ENCODE peak calls at places on chromosomes 3 and 15, in ten cellular contexts. W is transverse colon, V is SK-N-SH, M is sigmoid colon, X is prostate gland, Y is breast epithelium, U is stomach, S is GM23338, P is vagina, G is esophagus muscularis mucosa. N is an unnamed sample.

GRCh38 chr3:63364495-63364894 is 86.4 kb downstream of the SYNPR start:
- DNase-seq in S (peak), V (no peak), M (no peak), U (no peak), X (no peak), P (no peak), W (no peak), Y (no peak), G (no peak), N (no peak)

GRCh38 chr3:122488262-122488973 is 26.3 kb downstream of the KPNA1 start:
- DNase-seq in P (no peak), W (no peak), M (no peak), V (no peak), Y (no peak), G (no peak), X (no peak), S (no peak), U (no peak), N (no peak)

GRCh38 chr3:47868306-47868705 is 65.4 kb downstream of the DHX30 start:
- DNase-seq in U (peak), M (no peak), S (no peak), G (no peak), W (no peak), Y (no peak), X (no peak), P (no peak), V (no peak), N (no peak)

GRCh38 chr3:180934638-180935037 is 22.2 kb downstream of the FXR1 start:
- DNase-seq in U (no peak), M (no peak), P (no peak), Y (no peak), W (no peak), S (no peak), G (no peak), V (no peak), X (no peak), N (no peak)

GRCh38 chr3:150362515-150363302 is 45.4 kb upstream of the TSC22D2 start:
- DNase-seq in S (no peak), G (no peak), Y (no peak), W (no peak), X (no peak), U (no peak), M (no peak), P (no peak), V (no peak), N (no peak)

GRCh38 chr3:75001330-75001729 is 386.9 kb upstream of the CNTN3 start:
- DNase-seq in U (no peak), X (no peak), S (peak), Y (no peak), P (no peak), V (peak), G (no peak), W (no peak), M (no peak), N (no peak)

GRCh38 chr3:120077726-120078125 is 16.5 kb downstream of the GSK3B start:
- DNase-seq in W (no peak), U (no peak), V (no peak), S (no peak), X (no peak), Y (no peak), G (no peak), M (no peak), P (no peak), N (no peak)

GRCh38 chr3:164004205-164004604 is 1074.1 kb downstream of the SI start:
- DNase-seq in X (no peak), S (peak), W (no peak), V (peak), P (no peak), Y (no peak), M (no peak), G (no peak), U (no peak), N (no peak)

GRCh38 chr3:130773371-130773770 is 26.7 kb upstream of the PIK3R4 start:
- DNase-seq in X (no peak), G (no peak), U (no peak), S (no peak), M (no peak), V (no peak), P (no peak), Y (no peak), W (no peak), N (no peak)

GRCh38 chr3:8458711-8459110 is 42.9 kb upstream of the LMCD1 start:
- DNase-seq in W (no peak), X (no peak), M (no peak), G (no peak), Y (no peak), P (no peak), V (no peak), U (no peak), S (no peak), N (no peak)

GRCh38 chr3:53680026-53680425 is 166.2 kb downstream of the CHDH start:
- DNase-seq in M (peak), S (peak), Y (no peak), G (peak), V (peak), W (no peak), U (no peak), P (peak), X (peak), N (no peak)

GRCh38 chr15:70236306-70237103 is 138.8 kb upstream of the TLE3 start:
- DNase-seq in P (no peak), G (no peak), U (no peak), M (peak), Y (no peak), X (no peak), S (no peak), W (no peak), V (no peak), N (no peak)

GRCh38 chr3:168973206-168973605 is 690.3 kb downstream of the MECOM start:
- DNase-seq in Y (no peak), P (no peak), U (no peak), M (no peak), S (no peak), W (no peak), G (no peak), V (no peak), X (no peak), N (no peak)

GRCh38 chr3:9397911-9398714 is 698 bp downstream of the SETD5 start:
- DNase-seq in U (peak), G (no peak), W (peak), X (peak), Y (peak), S (peak), M (peak), P (peak), V (peak), N (no peak)

GRCh38 chr3:46675426-46675825 is 18.1 kb downstream of the ALS2CL start:
- DNase-seq in X (no peak), G (no peak), V (no peak), S (no peak), W (no peak), M (peak), U (no peak), Y (no peak), P (no peak), N (no peak)

GRCh38 chr15:49875392-49875791 is 243.6 kb downstream of the ATP8B4 start:
- DNase-seq in W (no peak), V (no peak), P (no peak), U (no peak), G (no peak), M (no peak), Y (no peak), X (no peak), S (peak), N (no peak)

GRCh38 chr3:27468283-27468886 is 15.8 kb downstream of the SLC4A7 start:
- DNase-seq in G (no peak), Y (no peak), V (no peak), P (no peak), M (no peak), U (no peak), X (no peak), S (no peak), W (no peak), N (no peak)

GRCh38 chr15:63041982-63042878 is at the start of gene TPM1:
- DNase-seq in P (no peak), V (peak), G (peak), Y (peak), M (peak), S (peak), W (peak), X (peak), U (peak), N (peak)

GRCh38 chr15:92224843-92225242 is 168.8 kb upstream of the ST8SIA2 start:
- DNase-seq in Y (no peak), X (no peak), W (no peak), G (no peak), U (no peak), P (no peak), M (no peak), V (no peak), S (no peak), N (no peak)

GRCh38 chr15:85499498-85499897 is 119.1 kb downstream of the AKAP13 start:
- DNase-seq in S (no peak), G (no peak), V (no peak), M (no peak), Y (no peak), X (no peak), W (no peak), P (no peak), U (no peak), N (no peak)

GRCh38 chr3:120160050-120160449 is 65.8 kb upstream of the GSK3B start:
- DNase-seq in U (peak), M (peak), P (no peak), S (peak), W (peak), X (peak), V (no peak), Y (peak), G (peak), N (no peak)

DNA sequence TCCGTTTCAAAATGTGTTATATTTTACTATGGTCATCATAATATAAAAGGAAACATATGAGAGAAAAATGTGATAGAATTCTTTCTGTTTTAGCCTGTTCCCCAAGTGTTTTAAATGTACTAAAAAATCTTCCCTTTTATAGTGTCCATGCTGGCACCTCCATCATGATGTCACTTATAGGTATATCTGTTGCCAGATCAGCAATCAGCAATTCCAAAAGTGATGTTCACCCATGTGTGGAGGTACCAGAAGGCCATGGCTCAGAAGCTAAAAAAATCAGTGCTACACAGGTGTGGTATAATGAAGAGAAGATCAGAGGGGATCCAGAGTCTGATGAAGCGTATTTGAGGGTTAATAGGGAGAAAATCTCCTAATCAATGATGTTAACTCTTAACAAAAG is 1.1 kb upstream of the GPR15 start:
- DNase-seq in U (no peak), W (no peak), G (no peak), S (no peak), Y (no peak), M (no peak), V (no peak), X (no peak), P (no peak), N (no peak)
- TF ChIP-seq POLR2AphosphoS5 in U (no peak), W (no peak), G (no peak), S (no peak), Y (no peak), M (no peak), V (no peak), X (no peak), P (no peak), N (no peak)

DNA sequence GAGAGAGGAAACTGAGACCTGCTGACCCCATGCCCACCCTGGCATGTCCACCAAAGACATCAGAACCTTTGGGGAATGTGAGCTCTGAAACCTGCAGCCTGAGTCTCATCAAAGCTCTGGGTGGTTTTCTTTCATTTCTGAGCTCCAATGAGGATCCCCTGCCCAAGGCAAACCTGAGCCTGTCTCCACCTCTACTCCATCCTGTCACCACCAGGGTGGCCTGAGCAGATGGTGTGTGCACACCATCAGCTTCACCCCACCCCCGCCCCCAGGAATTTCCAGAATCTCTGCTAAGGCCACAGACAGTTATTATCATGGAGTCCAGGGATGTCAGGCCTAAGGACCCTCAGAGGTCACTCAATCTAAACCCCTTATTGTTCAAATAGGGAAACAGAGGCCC is 1.3 kb downstream of the XIRP1 start:
- DNase-seq in M (no peak), G (no peak), V (no peak), P (no peak), S (no peak), X (no peak), U (no peak), Y (no peak), W (no peak), N (no peak)
- TF ChIP-seq CTCF in M (no peak), G (no peak), V (no peak), P (no peak), S (no peak), X (no peak), U (no peak), Y (no peak), W (no peak), N (no peak)

GRCh38 chr3:182570934-182571594 is 222.2 kb upstream of the ATP11B start:
- DNase-seq in U (no peak), X (no peak), M (no peak), G (no peak), S (no peak), P (no peak), V (peak), W (no peak), Y (no peak), N (no peak)
- TF ChIP-seq POLR2AphosphoS5 in U (no peak), X (no peak), M (no peak), G (no peak), S (no peak), P (no peak), V (no peak), W (no peak), Y (no peak), N (no peak)

GRCh38 chr3:18445421-18446066 is 20.4 kb upstream of the SATB1 start:
- DNase-seq in S (peak), M (peak), Y (no peak), P (no peak), W (peak), G (no peak), U (peak), V (peak), X (peak), N (no peak)
- TF ChIP-seq CTCF in S (no peak), M (no peak), Y (no peak), P (no peak), W (peak), G (no peak), U (no peak), V (no peak), X (no peak), N (no peak)

DNA sequence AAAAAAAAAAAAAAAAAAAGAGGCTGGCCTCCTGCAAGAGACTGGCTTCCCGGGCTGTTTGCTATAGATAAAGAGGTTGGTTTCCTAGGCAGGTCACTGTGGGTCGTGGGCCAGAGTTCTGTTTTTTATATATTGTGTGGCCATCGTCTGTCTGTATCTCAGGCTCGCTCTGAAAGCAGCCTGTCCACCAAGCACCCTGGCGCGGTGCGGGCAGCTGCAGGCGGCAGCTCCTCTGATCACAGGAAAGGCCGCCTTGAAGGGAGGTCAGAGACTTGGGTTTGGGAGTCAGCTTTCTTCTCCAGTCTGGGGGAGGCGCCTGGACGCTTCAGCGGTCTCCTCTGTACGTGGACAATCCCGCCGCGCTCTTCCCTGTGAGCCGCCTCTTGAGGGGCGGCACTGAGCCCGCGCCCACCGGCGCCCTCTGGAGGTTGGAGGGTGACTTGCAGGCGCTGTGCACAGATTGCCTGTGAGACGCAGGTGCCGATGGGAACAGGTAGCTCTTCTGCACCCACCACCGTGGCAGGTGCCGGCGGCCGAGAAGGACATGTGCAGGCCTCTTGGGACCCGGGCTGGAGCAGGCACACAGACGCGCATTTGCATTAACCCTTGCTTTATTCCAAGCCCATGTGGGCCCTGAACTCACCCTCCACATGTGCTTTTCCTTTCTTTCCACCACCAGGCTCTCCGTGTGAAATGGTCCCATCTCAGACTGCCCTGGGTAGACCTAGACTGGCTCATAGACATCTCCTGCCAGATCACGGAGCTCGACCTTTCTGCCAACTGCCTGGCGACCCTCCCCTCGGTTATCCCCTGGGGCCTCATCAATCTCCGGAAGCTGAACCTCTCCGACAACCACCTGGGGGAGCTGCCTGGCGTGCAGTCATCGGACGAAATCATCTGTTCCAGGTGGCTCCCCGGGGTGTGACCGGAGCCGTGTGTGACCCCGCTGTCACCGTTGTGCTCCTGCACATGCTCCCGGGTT is 89.3 kb downstream of the LRRK1 start:
- DNase-seq in P (peak), S (peak), X (peak), G (no peak), U (peak), Y (peak), V (peak), W (peak), M (peak), N (peak)
- TF ChIP-seq POLR2AphosphoS5 in P (peak), S (peak), X (peak), G (peak), U (no peak), Y (no peak), V (peak), W (peak), M (no peak), N (no peak)

DNA sequence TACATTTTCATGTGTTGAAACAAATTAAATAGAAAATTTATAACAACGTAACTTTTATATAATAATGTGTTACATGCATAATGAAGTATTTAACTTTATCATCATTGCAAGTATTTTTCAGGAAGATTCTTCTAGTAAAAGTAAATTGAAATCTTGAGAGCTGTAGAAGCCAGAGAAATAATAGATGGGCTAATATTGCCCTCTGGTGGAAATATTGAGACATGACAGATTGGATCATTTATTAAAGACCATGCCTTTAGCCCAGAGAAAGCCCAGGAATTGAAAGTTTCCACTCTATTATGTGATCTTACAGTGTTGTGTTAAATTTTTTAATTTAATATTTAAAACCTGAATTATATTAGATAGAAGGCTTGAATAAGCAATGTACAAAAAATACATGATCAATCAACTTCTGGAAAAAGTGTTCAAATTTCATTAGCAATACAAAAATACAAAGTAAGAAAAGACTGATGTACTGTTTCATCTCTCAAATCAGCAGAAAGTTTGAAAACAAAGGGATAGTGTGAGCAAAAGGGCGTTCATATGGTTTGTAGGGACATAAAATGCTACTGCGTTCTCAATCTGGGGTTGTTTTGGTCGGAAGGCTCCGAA is 52.7 kb upstream of the SPTSSB start:
- DNase-seq in W (no peak), X (no peak), S (peak), U (no peak), P (no peak), Y (no peak), M (no peak), G (no peak), V (peak), N (no peak)
- TF ChIP-seq CTCF in W (peak), X (peak), S (peak), U (peak), P (peak), Y (peak), M (peak), G (peak), V (peak), N (peak)

GRCh38 chr15:77944002-77944867 is 133.3 kb downstream of the TBC1D2B start:
- DNase-seq in P (no peak), X (peak), G (peak), V (peak), W (peak), U (peak), Y (peak), S (peak), M (peak), N (peak)
- TF ChIP-seq POLR2AphosphoS5 in P (no peak), X (no peak), G (peak), V (no peak), W (no peak), U (no peak), Y (no peak), S (peak), M (no peak), N (no peak)

GRCh38 chr3:178107804-178108203 is 428.4 kb upstream of the KCNMB2 start:
- DNase-seq in V (no peak), X (no peak), P (no peak), U (no peak), W (no peak), G (no peak), M (no peak), S (no peak), Y (no peak), N (no peak)
- TF ChIP-seq CTCF in V (no peak), X (no peak), P (no peak), U (no peak), W (no peak), G (no peak), M (no peak), S (no peak), Y (no peak), N (no peak)

N was measured in upper lobe of left lung.